ENCODE peak calls at places on chromosome 6, in four cellular contexts. A is H1, G is HepG2, K is GM12878. P is an unnamed sample.

GRCh38 chr6:144305985-144306384 is 20.9 kb downstream of the UTRN start:
- DNase-seq in A (no peak), G (no peak), K (peak; percentile 30), P (no peak)

GRCh38 chr6:50565004-50565403 is 148.3 kb upstream of the TFAP2D start:
- DNase-seq in A (no peak), G (no peak), K (no peak), P (no peak)

GRCh38 chr6:143966291-143966690 is 41.8 kb downstream of the PLAGL1 start:
- DNase-seq in A (no peak), G (no peak), K (no peak), P (no peak)

GRCh38 chr6:32796848-32797776 is 19.7 kb downstream of the HLA-DOB start:
- DNase-seq in A (peak; percentile 97), G (peak; percentile 57), K (no peak), P (peak; percentile 48)

GRCh38 chr6:133369755-133370154 is 128.6 kb downstream of the EYA4 start:
- DNase-seq in A (no peak), G (no peak), K (no peak), P (no peak)

GRCh38 chr6:141421378-141421777 is 711.3 kb upstream of the GJE1 start:
- DNase-seq in A (no peak), G (no peak), K (no peak), P (no peak)

GRCh38 chr6:4677011-4677750 is 99.0 kb upstream of the CDYL start:
- DNase-seq in A (peak; percentile 43), G (no peak), K (no peak), P (no peak)

GRCh38 chr6:35808688-35809087 is 3.5 kb downstream of the LHFPL5 start:
- DNase-seq in A (no peak), G (no peak), K (no peak), P (no peak)

DNA sequence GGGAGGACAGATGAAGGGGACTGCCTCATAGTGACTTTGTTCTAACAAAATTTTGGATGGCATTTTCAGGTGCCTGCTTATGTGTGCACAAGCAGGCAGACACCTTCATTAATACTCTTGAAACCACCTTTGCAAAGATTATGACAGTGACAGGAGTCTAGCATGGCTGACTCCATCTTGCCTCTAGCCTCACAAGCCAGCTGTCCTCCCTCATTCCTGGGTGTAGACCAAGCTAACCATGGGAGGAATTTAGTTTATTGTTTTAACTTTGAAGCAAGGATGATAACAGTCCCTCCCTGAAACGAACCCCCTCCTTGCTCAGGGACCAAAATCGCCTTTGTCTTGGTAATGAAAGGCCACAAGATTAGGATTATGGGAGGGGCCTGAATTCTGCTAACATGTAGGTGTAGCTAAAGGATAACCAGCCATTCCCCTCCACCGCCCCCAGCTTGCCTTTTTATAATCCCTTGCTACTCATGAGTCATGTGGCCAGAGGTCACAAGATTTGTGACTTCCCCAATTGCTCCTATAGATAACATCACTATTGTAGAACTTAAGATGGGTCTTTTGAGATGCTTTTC is 98.8 kb upstream of the MRPS10 start:
- DNase-seq in A (no peak), G (no peak), K (peak; percentile 12), P (no peak)
- TF ChIP-seq TCF12 in A (no peak), G (no peak), K (no peak), P (peak; percentile 57)

DNA sequence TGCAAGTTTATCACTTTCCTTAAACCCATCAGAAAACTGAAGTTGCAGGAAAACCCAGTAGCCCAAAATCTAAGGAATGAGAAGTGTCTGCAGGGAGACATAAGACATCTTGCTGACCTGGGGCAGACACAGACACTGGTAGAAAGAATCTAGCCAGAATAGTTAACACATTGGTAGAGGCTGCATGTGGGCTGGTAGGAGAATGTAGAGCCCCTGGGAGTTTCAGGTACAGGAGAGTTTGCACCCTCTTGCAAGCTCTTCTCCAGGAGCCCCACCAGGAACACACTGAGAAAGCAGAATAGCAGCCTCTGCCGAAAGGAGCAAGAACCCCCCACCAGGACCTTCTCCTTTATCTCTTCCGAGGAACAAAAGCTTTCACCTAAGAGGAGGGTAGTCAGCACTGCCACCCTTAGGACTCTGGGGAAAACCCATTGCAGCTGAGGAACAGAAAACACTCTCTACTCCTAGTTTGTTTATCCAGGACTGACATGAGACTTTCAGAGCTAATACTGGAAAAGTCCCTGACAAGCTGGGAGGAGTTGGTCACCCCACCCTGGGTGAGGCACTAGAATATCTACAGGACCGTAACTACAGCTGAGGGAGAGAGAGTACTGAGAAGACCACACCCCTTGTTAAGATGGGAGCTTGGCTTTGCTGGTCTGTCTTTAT is 10.6 kb upstream of the OGFRL1 start:
- DNase-seq in A (no peak), G (no peak), K (no peak), P (no peak)
- TF ChIP-seq JUND in A (no peak), G (no peak), K (no peak), P (no peak)

GRCh38 chr6:88251261-88251660 is 85.1 kb upstream of the CNR1 start:
- DNase-seq in A (no peak), G (no peak), K (no peak), P (no peak)
- TF ChIP-seq TCF12 in A (no peak), G (no peak), K (no peak), P (no peak)

GRCh38 chr6:3230275-3231212 is 3.1 kb upstream of the TUBB2B start:
- DNase-seq in A (peak; percentile 71), G (no peak), K (no peak), P (peak; percentile 70)
- TF ChIP-seq JUND in A (no peak), G (no peak), K (no peak), P (no peak)

P was measured in SK-N-SH.